ENCODE peak calls at places on chromosomes 1 and 21, in nine cellular contexts. One of them, this sample, is unnamed.

GRCh38 chr1:183276386-183276785 is 90.3 kb downstream of the LAMC2 start:
- DNase-seq in A172: no peak
- DNase-seq in ELR: peak
- DNase-seq in activated T-cell treated with anti-CD3 and anti-CD28 coated beads, Interleukin-2, amount 50 U/mL, for 24 hours: no peak
- DNase-seq in BJ: peak
- DNase-seq in NCI-H2029: no peak
- DNase-seq in T-helper 9 cell: no peak
- DNase-seq in GM13977: no peak
- DNase-seq in mucosa of descending colon: no peak
- DNase-seq in this sample: no peak

GRCh38 chr21:36705679-36706481 is 7.0 kb downstream of the SIM2 start:
- DNase-seq in A172: no peak
- DNase-seq in ELR: no peak
- DNase-seq in activated T-cell treated with anti-CD3 and anti-CD28 coated beads, Interleukin-2, amount 50 U/mL, for 24 hours: no peak
- DNase-seq in BJ: no peak
- DNase-seq in NCI-H2029: no peak
- DNase-seq in T-helper 9 cell: no peak
- DNase-seq in GM13977: peak
- DNase-seq in mucosa of descending colon: no peak
- DNase-seq in this sample: no peak

GRCh38 chr1:89607888-89608626 is 24.9 kb upstream of the LRRC8C start:
- DNase-seq in A172: no peak
- DNase-seq in ELR: peak
- DNase-seq in activated T-cell treated with anti-CD3 and anti-CD28 coated beads, Interleukin-2, amount 50 U/mL, for 24 hours: peak
- DNase-seq in BJ: no peak
- DNase-seq in NCI-H2029: no peak
- DNase-seq in T-helper 9 cell: peak
- DNase-seq in GM13977: no peak
- DNase-seq in mucosa of descending colon: no peak
- DNase-seq in this sample: peak

GRCh38 chr21:45073301-45074047 is 906 bp upstream of the ADARB1 start:
- DNase-seq in A172: peak
- DNase-seq in ELR: peak
- DNase-seq in activated T-cell treated with anti-CD3 and anti-CD28 coated beads, Interleukin-2, amount 50 U/mL, for 24 hours: no peak
- DNase-seq in BJ: no peak
- DNase-seq in NCI-H2029: no peak
- DNase-seq in T-helper 9 cell: no peak
- DNase-seq in GM13977: peak
- DNase-seq in mucosa of descending colon: no peak
- DNase-seq in this sample: peak

GRCh38 chr1:15411593-15412487 is 2.2 kb downstream of the EFHD2 start:
- DNase-seq in A172: no peak
- DNase-seq in ELR: peak
- DNase-seq in activated T-cell treated with anti-CD3 and anti-CD28 coated beads, Interleukin-2, amount 50 U/mL, for 24 hours: peak
- DNase-seq in BJ: no peak
- DNase-seq in NCI-H2029: peak
- DNase-seq in T-helper 9 cell: peak
- DNase-seq in GM13977: peak
- DNase-seq in mucosa of descending colon: peak
- DNase-seq in this sample: peak

GRCh38 chr1:2279210-2279639 is 51.1 kb downstream of the SKI start:
- DNase-seq in A172: peak
- DNase-seq in ELR: no peak
- DNase-seq in activated T-cell treated with anti-CD3 and anti-CD28 coated beads, Interleukin-2, amount 50 U/mL, for 24 hours: no peak
- DNase-seq in BJ: peak
- DNase-seq in NCI-H2029: no peak
- DNase-seq in T-helper 9 cell: no peak
- DNase-seq in GM13977: no peak
- DNase-seq in mucosa of descending colon: peak
- DNase-seq in this sample: no peak

GRCh38 chr1:11453742-11454442 is 25.1 kb upstream of the DISP3 start:
- DNase-seq in A172: no peak
- DNase-seq in ELR: no peak
- DNase-seq in activated T-cell treated with anti-CD3 and anti-CD28 coated beads, Interleukin-2, amount 50 U/mL, for 24 hours: no peak
- DNase-seq in BJ: no peak
- DNase-seq in NCI-H2029: no peak
- DNase-seq in T-helper 9 cell: no peak
- DNase-seq in GM13977: no peak
- DNase-seq in mucosa of descending colon: no peak
- DNase-seq in this sample: no peak

GRCh38 chr1:54371038-54371935 is 34.9 kb downstream of the SSBP3 start:
- DNase-seq in A172: no peak
- DNase-seq in ELR: no peak
- DNase-seq in activated T-cell treated with anti-CD3 and anti-CD28 coated beads, Interleukin-2, amount 50 U/mL, for 24 hours: no peak
- DNase-seq in BJ: no peak
- DNase-seq in NCI-H2029: peak
- DNase-seq in T-helper 9 cell: no peak
- DNase-seq in GM13977: no peak
- DNase-seq in mucosa of descending colon: peak
- DNase-seq in this sample: no peak

GRCh38 chr1:111212634-111213335 is 12.3 kb upstream of the DENND2D start:
- DNase-seq in A172: no peak
- DNase-seq in ELR: no peak
- DNase-seq in activated T-cell treated with anti-CD3 and anti-CD28 coated beads, Interleukin-2, amount 50 U/mL, for 24 hours: no peak
- DNase-seq in BJ: no peak
- DNase-seq in NCI-H2029: no peak
- DNase-seq in T-helper 9 cell: no peak
- DNase-seq in GM13977: no peak
- DNase-seq in mucosa of descending colon: no peak
- DNase-seq in this sample: no peak

This sample was measured in activated CD8-positive, alpha-beta memory T cell treated with anti-CD3 and anti-CD28 coated beads for 24 hours.